ENCODE peak calls at places on chromosomes 11 and 22, in seven cellular contexts. X is glutamatergic neuron, G is esophagus squamous epithelium, A is lung, R is transverse colon, O is endothelial cell of umbilical vein, P is progenitor cell of endocrine pancreas. C is an unnamed sample.

GRCh38 chr11:26219506-26220117 is 112.3 kb upstream of the ANO3 start:
- DNase-seq in A (no peak), R (no peak), X (no peak), O (peak), P (no peak), G (no peak), C (no peak)

GRCh38 chr11:59181746-59182456 is 10.0 kb downstream of the DTX4 start:
- DNase-seq in P (no peak), A (no peak), O (no peak), G (no peak), R (no peak), X (no peak), C (no peak)

GRCh38 chr11:75499423-75500305 is 26.1 kb downstream of the GDPD5 start:
- DNase-seq in G (no peak), P (no peak), O (no peak), X (no peak), A (peak), R (peak), C (no peak)

GRCh38 chr22:39614442-39614841 is 43.9 kb downstream of the CACNA1I start:
- DNase-seq in X (no peak), P (no peak), G (no peak), O (no peak), A (no peak), R (no peak), C (no peak)

GRCh38 chr11:69241075-69241740 is 52.7 kb upstream of the MYEOV start:
- DNase-seq in G (no peak), R (no peak), O (no peak), X (no peak), A (no peak), P (no peak), C (no peak)

GRCh38 chr11:115075340-115075739 is 397.0 kb downstream of the NXPE2 start:
- DNase-seq in X (no peak), P (no peak), O (no peak), G (no peak), R (no peak), A (no peak), C (no peak)

GRCh38 chr11:62333768-62334167 is 3.5 kb upstream of the ASRGL1 start:
- DNase-seq in G (no peak), X (no peak), P (no peak), O (no peak), A (no peak), R (no peak), C (no peak)

GRCh38 chr11:33615751-33616150 is 84.9 kb downstream of the C11orf91 start:
- DNase-seq in P (no peak), A (no peak), G (no peak), O (no peak), R (no peak), X (no peak), C (no peak)

GRCh38 chr11:43825217-43825816 is 55.3 kb upstream of the ALKBH3 start:
- DNase-seq in R (no peak), X (no peak), P (no peak), G (no peak), A (no peak), O (peak), C (peak)

GRCh38 chr22:31853736-31854500 is 90.4 kb upstream of the YWHAH start:
- DNase-seq in R (no peak), O (no peak), A (no peak), G (no peak), X (no peak), P (no peak), C (no peak)

GRCh38 chr11:100827934-100828661 is 141.0 kb downstream of the ARHGAP42 start:
- DNase-seq in R (no peak), A (no peak), G (no peak), O (peak), X (no peak), P (peak), C (peak)

GRCh38 chr11:118537409-118537980 is 6.5 kb downstream of the TMEM25 start:
- DNase-seq in A (no peak), X (no peak), R (no peak), O (no peak), P (no peak), G (no peak), C (no peak)

GRCh38 chr11:128506384-128506783 is 81.0 kb downstream of the ETS1 start:
- DNase-seq in O (no peak), P (no peak), R (no peak), X (no peak), G (no peak), A (no peak), C (no peak)
- TF ChIP-seq CTCF in O (no peak), P (no peak), R (no peak), X (no peak), G (no peak), A (no peak), C (no peak)

GRCh38 chr22:44973829-44974228 is 36.0 kb downstream of the PHF21B start:
- DNase-seq in R (no peak), X (no peak), O (no peak), A (no peak), G (no peak), P (no peak), C (no peak)

GRCh38 chr22:44972363-44973083 is 37.3 kb downstream of the PHF21B start:
- DNase-seq in O (no peak), R (peak), A (no peak), G (no peak), X (no peak), P (no peak), C (no peak)

GRCh38 chr22:44979154-44979553 is 30.7 kb downstream of the PHF21B start:
- DNase-seq in G (no peak), A (no peak), X (no peak), R (no peak), O (no peak), P (no peak), C (no peak)

GRCh38 chr22:44971651-44972362 is 38.0 kb downstream of the PHF21B start:
- DNase-seq in O (no peak), G (no peak), R (no peak), P (no peak), X (no peak), A (no peak), C (no peak)

GRCh38 chr22:44975444-44976262 is 34.2 kb downstream of the PHF21B start:
- DNase-seq in O (peak), R (peak), A (peak), P (peak), G (peak), X (peak), C (peak)
- TF ChIP-seq CTCF in O (peak), R (peak), A (peak), P (peak), G (peak), X (peak), C (peak)

GRCh38 chr11:46159694-46160093 is 38.4 kb upstream of the PHF21A start:
- DNase-seq in P (no peak), G (no peak), X (no peak), R (peak), A (no peak), O (no peak), C (no peak)

GRCh38 chr11:46162700-46163099 is 41.4 kb upstream of the PHF21A start:
- DNase-seq in R (no peak), G (no peak), P (no peak), O (no peak), A (no peak), X (no peak), C (no peak)

GRCh38 chr11:46161201-46161600 is 39.9 kb upstream of the PHF21A start:
- DNase-seq in A (no peak), P (no peak), O (no peak), X (no peak), G (no peak), R (no peak), C (no peak)

GRCh38 chr11:46160100-46160499 is 38.8 kb upstream of the PHF21A start:
- DNase-seq in O (no peak), A (no peak), X (no peak), P (no peak), G (no peak), R (no peak), C (no peak)
- TF ChIP-seq CTCF in O (no peak), A (no peak), X (no peak), P (no peak), G (no peak), R (no peak), C (no peak)

GRCh38 chr11:32434116-32434386 is 1.3 kb downstream of the WT1 start:
- DNase-seq in G (no peak), X (no peak), O (no peak), P (no peak), A (no peak), R (no peak), C (no peak)

GRCh38 chr11:32433249-32434115 is 1.9 kb downstream of the WT1 start:
- DNase-seq in R (no peak), A (no peak), X (no peak), O (no peak), P (no peak), G (no peak), C (no peak)

GRCh38 chr11:32435152-32435480 is 223 bp downstream of the WT1 start:
- DNase-seq in A (no peak), G (no peak), P (no peak), R (no peak), X (no peak), O (no peak), C (no peak)

GRCh38 chr11:32435511-32435946 is at the start of gene WT1:
- DNase-seq in O (no peak), R (no peak), G (no peak), A (no peak), P (no peak), X (peak), C (no peak)

GRCh38 chr11:32434387-32435151 is 770 bp downstream of the WT1 start:
- DNase-seq in X (peak), G (no peak), A (no peak), P (no peak), R (no peak), O (no peak), C (no peak)
- TF ChIP-seq CTCF in X (no peak), G (no peak), A (no peak), P (peak), R (no peak), O (no peak), C (no peak)

GRCh38 chr22:19059481-19060278 is 62.5 kb downstream of the DGCR2 start:
- DNase-seq in O (no peak), G (no peak), P (no peak), X (no peak), R (no peak), A (no peak), C (no peak)

GRCh38 chr22:19060356-19061009 is 61.7 kb downstream of the DGCR2 start:
- DNase-seq in P (no peak), R (no peak), O (no peak), A (no peak), X (no peak), G (no peak), C (no peak)

GRCh38 chr22:19057999-19058491 is 64.2 kb downstream of the DGCR2 start:
- DNase-seq in A (no peak), G (no peak), O (no peak), X (no peak), R (no peak), P (no peak), C (no peak)

GRCh38 chr22:19057539-19057938 is 64.7 kb downstream of the DGCR2 start:
- DNase-seq in O (no peak), X (no peak), P (no peak), R (no peak), A (no peak), G (no peak), C (no peak)

DNA sequence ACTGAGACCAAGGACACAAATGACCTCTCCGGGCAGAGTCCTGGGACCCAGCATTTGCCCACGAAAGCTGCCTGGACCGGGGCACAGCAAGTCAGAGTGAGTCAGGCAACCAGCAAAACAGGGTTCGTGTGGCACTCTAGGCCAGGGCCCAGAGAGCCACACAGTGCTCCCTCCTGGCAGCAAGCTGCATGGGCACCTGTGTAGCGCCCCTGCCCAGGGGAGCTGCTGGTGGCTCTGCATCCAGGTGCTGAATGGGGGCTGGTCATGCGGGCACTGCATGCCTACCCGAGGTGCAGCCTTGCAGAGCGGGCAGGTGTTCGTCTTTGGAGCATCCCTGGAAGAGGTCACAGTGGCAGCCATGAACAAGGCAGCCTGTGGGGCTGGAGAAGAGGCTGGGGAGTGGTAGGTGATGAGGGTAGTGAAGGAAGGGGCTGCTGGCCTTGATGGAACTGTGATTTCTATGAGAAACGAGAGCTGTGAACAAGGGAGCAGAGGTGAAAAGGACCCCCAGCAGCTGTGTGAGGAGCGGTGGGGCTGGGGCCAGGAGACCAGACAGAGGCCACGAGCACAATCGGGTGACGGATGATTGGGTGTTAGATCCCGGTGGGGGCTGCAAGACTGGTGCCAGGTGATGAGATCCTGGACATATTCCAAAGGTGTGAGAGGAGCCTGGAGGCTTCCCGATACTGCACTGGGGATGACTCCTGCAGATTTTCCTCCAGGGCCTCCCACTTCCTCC is 63.3 kb downstream of the DGCR2 start:
- DNase-seq in P (no peak), A (no peak), X (no peak), O (no peak), R (no peak), G (no peak), C (no peak)
- TF ChIP-seq CTCF in P (no peak), A (no peak), X (no peak), O (no peak), R (no peak), G (no peak), C (no peak)

GRCh38 chr11:894575-895201 is 15.9 kb downstream of the CHID1 start:
- DNase-seq in R (no peak), X (no peak), P (no peak), O (no peak), G (no peak), A (no peak), C (no peak)
- TF ChIP-seq CTCF in R (no peak), X (peak), P (no peak), O (no peak), G (no peak), A (no peak), C (no peak)

GRCh38 chr11:111696556-111696955 is 69.6 kb downstream of the PPP2R1B start:
- DNase-seq in X (no peak), G (no peak), R (no peak), O (no peak), P (no peak), A (no peak), C (no peak)
- TF ChIP-seq CTCF in X (no peak), G (no peak), R (no peak), O (no peak), P (no peak), A (no peak), C (no peak)

C was measured in Calu3.